ENCODE peak calls at places on chromosomes 5 and 9, in nine cellular contexts. K is AML-193; Q is Peyer's patch; S is HTR-8/SVneo; T is stimulated activated CD8-positive, alpha-beta memory T cell treated with anti-CD3 and anti-CD28 coated beads, Interleukin-4, amount 100 ng/mL, for 1 hour; U is activated T-cell treated with anti-CD3 and anti-CD28 coated beads, Interleukin-2, amount 50 U/mL, for 48 hours; X is NCI-H1417; Y is colonic mucosa; I is heart left ventricle. A is an unnamed sample.

GRCh38 chr5:13921573-13921972 is 22.9 kb downstream of the DNAH5 start:
- DNase-seq in K (no peak), Q (no peak), S (peak), T (no peak), U (no peak), X (no peak), Y (no peak), I (no peak), A (no peak)

GRCh38 chr5:177434942-177435738 is 8.7 kb downstream of the GRK6 start:
- DNase-seq in K (no peak), Q (no peak), S (no peak), T (no peak), U (no peak), X (no peak), Y (no peak), I (no peak), A (no peak)

GRCh38 chr9:76905661-76905983 is 292 bp downstream of the PRUNE2 start:
- DNase-seq in K (no peak), Q (no peak), S (no peak), T (no peak), U (no peak), X (no peak), Y (no peak), I (no peak), A (no peak)

GRCh38 chr9:72856985-72857631 is 95.7 kb downstream of the ALDH1A1 start:
- DNase-seq in K (peak), Q (no peak), S (peak), T (no peak), U (no peak), X (no peak), Y (peak), I (no peak), A (no peak)

GRCh38 chr5:96880402-96881164 is 4.3 kb downstream of the ERAP2 start:
- DNase-seq in K (peak), Q (no peak), S (no peak), T (no peak), U (no peak), X (no peak), Y (no peak), I (no peak), A (no peak)

GRCh38 chr9:4592886-4593285 is 69.2 kb upstream of the PLPP6 start:
- DNase-seq in K (no peak), Q (no peak), S (no peak), T (no peak), U (no peak), X (no peak), Y (no peak), I (no peak), A (no peak)

GRCh38 chr9:73152445-73152844 is 780 bp downstream of the ANXA1 start:
- DNase-seq in K (no peak), Q (no peak), S (no peak), T (no peak), U (no peak), X (no peak), Y (no peak), I (no peak), A (no peak)

GRCh38 chr9:112894699-112895098 is 4.0 kb upstream of the SLC46A2 start:
- DNase-seq in K (peak), Q (no peak), S (no peak), T (no peak), U (no peak), X (no peak), Y (no peak), I (no peak), A (no peak)

GRCh38 chr9:108244676-108245075 is 611.1 kb downstream of the ACTL7B start:
- DNase-seq in K (no peak), Q (no peak), S (no peak), T (no peak), U (no peak), X (no peak), Y (no peak), I (no peak), A (no peak)

GRCh38 chr9:134544388-134545212 is 97.0 kb upstream of the COL5A1 start:
- DNase-seq in K (no peak), Q (no peak), S (peak), T (no peak), U (no peak), X (no peak), Y (no peak), I (peak), A (no peak)

GRCh38 chr5:132104561-132104960 is 31.0 kb downstream of the CSF2 start:
- DNase-seq in K (no peak), Q (no peak), S (no peak), T (no peak), U (peak), X (no peak), Y (no peak), I (no peak), A (no peak)

GRCh38 chr5:39520232-39520572 is 95.4 kb upstream of the DAB2 start:
- DNase-seq in K (no peak), Q (no peak), S (peak), T (no peak), U (no peak), X (no peak), Y (no peak), I (no peak), A (no peak)

GRCh38 chr5:141914154-141914743 is 9.4 kb upstream of the DELE1 start:
- DNase-seq in K (peak), Q (peak), S (no peak), T (no peak), U (peak), X (no peak), Y (peak), I (peak), A (peak)

GRCh38 chr9:132590318-132591182 is 8.1 kb downstream of the BARHL1 start:
- DNase-seq in K (no peak), Q (no peak), S (no peak), T (no peak), U (no peak), X (no peak), Y (no peak), I (no peak), A (no peak)

GRCh38 chr5:136425914-136426313 is 60.6 kb upstream of the TRPC7 start:
- DNase-seq in K (no peak), Q (no peak), S (no peak), T (no peak), U (no peak), X (no peak), Y (no peak), I (no peak), A (no peak)

GRCh38 chr5:165157209-165157608 is 1651.8 kb downstream of the MAT2B start:
- DNase-seq in K (no peak), Q (no peak), S (peak), T (no peak), U (no peak), X (no peak), Y (no peak), I (no peak), A (no peak)

GRCh38 chr5:177133119-177133844 is at the start of gene NSD1:
- DNase-seq in K (peak), Q (peak), S (peak), T (peak), U (peak), X (peak), Y (peak), I (peak), A (peak)